ENCODE peak calls at places on chromosomes 2 and 18, in seven cellular contexts. G is NCI-H1417; K is stomach; A is H7; Z is cerebellar cortex; F is CD8-positive, alpha-beta T cell; O is islet precursor cell. L is an unnamed sample.

GRCh38 chr18:58831610-58832009 is 33.1 kb upstream of the ZNF532 start:
- DNase-seq in A (no peak), Z (no peak), F (no peak), K (no peak), G (no peak), O (no peak), L (peak; percentile 37)

GRCh38 chr2:157426477-157426994 is 17.4 kb downstream of the CYTIP start:
- DNase-seq in Z (no peak), A (no peak), G (no peak), K (no peak), O (no peak), F (no peak), L (no peak)

GRCh38 chr2:237863659-237864029 is 4.2 kb downstream of the RAMP1 start:
- DNase-seq in K (no peak), O (no peak), G (no peak), A (peak; percentile 50), Z (no peak), F (no peak), L (no peak)

GRCh38 chr2:70949086-70949485 is 13.4 kb downstream of the ATP6V1B1 start:
- DNase-seq in K (no peak), Z (no peak), F (no peak), G (no peak), A (peak; percentile 9), O (no peak), L (no peak)

GRCh38 chr2:21836261-21836660 is 712.5 kb downstream of the TDRD15 start:
- DNase-seq in F (no peak), K (no peak), G (no peak), Z (no peak), A (no peak), O (no peak), L (no peak)

GRCh38 chr2:148020036-148020357 is 540 bp downstream of the ORC4 start:
- DNase-seq in K (no peak), G (no peak), O (no peak), A (no peak), Z (no peak), F (no peak), L (peak; percentile 39)

GRCh38 chr2:71787476-71788185 is 334.3 kb downstream of the DYSF start:
- DNase-seq in O (peak; percentile 90), A (no peak), F (no peak), G (no peak), K (no peak), Z (no peak), L (no peak)

GRCh38 chr2:205998601-205999000 is 87.4 kb downstream of the INO80D start:
- DNase-seq in A (no peak), Z (no peak), K (no peak), F (no peak), G (no peak), O (no peak), L (no peak)

GRCh38 chr2:45852450-45853150 is 201.1 kb downstream of the PRKCE start:
- DNase-seq in A (no peak), O (no peak), F (no peak), G (no peak), Z (no peak), K (no peak), L (no peak)

GRCh38 chr2:120444691-120445240 is 98.8 kb downstream of the INHBB start:
- DNase-seq in K (no peak), A (no peak), F (no peak), G (no peak), O (no peak), Z (no peak), L (no peak)

GRCh38 chr2:151302879-151303278 is 13.4 kb upstream of the NMI start:
- DNase-seq in A (no peak), Z (no peak), K (no peak), F (no peak), G (no peak), O (no peak), L (peak; percentile 58)

GRCh38 chr2:237692601-237693079 is 65.3 kb downstream of the LRRFIP1 start:
- DNase-seq in K (no peak), F (no peak), O (peak; percentile 81), G (peak; percentile 76), Z (no peak), A (peak; percentile 75), L (no peak)

GRCh38 chr2:133769036-133769435 is 200.8 kb upstream of the NCKAP5 start:
- DNase-seq in F (no peak), O (no peak), A (no peak), Z (peak; percentile 53), G (no peak), K (no peak), L (no peak)

GRCh38 chr2:158214431-158214830 is 112.8 kb downstream of the UPP2 start:
- DNase-seq in F (no peak), G (peak; percentile 0), O (no peak), K (no peak), A (no peak), Z (no peak), L (peak; percentile 91)

GRCh38 chr18:72233106-72233505 is 311.0 kb downstream of the CBLN2 start:
- DNase-seq in K (no peak), Z (no peak), G (peak; percentile 40), F (no peak), A (peak; percentile 14), O (no peak), L (no peak)

GRCh38 chr18:13725566-13726227 is 661 bp downstream of the FAM210A start:
- DNase-seq in Z (peak; percentile 15), K (no peak), G (peak; percentile 60), A (peak; percentile 6), F (no peak), O (no peak), L (peak; percentile 4)

GRCh38 chr2:159051656-159052055 is 83.2 kb downstream of the TANC1 start:
- DNase-seq in F (no peak), G (no peak), O (no peak), K (no peak), Z (no peak), A (no peak), L (peak; percentile 78)

GRCh38 chr2:134120160-134120717 is 133.6 kb upstream of the MGAT5 start:
- DNase-seq in A (no peak), Z (no peak), F (no peak), K (no peak), O (peak; percentile 63), G (peak; percentile 10), L (no peak)

GRCh38 chr2:114499101-114499500 is 56.7 kb downstream of the DPP10 start:
- DNase-seq in A (no peak), K (no peak), F (no peak), G (no peak), O (no peak), Z (no peak), L (no peak)

GRCh38 chr2:187008111-187008510 is 159.1 kb upstream of the ZSWIM2 start:
- DNase-seq in Z (no peak), K (no peak), O (no peak), G (no peak), F (no peak), A (no peak), L (peak; percentile 85)

GRCh38 chr2:178419123-178419522 is 31.9 kb downstream of the PRKRA start:
- DNase-seq in A (no peak), F (no peak), Z (peak; percentile 20), G (peak; percentile 26), O (no peak), K (no peak), L (peak; percentile 40)

GRCh38 chr2:75587954-75588587 is 27.3 kb upstream of the EVA1A start:
- DNase-seq in A (no peak), Z (no peak), O (no peak), G (peak; percentile 69), K (no peak), F (no peak), L (peak; percentile 92)

GRCh38 chr2:182636694-182637093 is 79.4 kb upstream of the DNAJC10 start:
- DNase-seq in K (no peak), G (no peak), A (no peak), O (peak; percentile 83), F (no peak), Z (no peak), L (no peak)

GRCh38 chr2:195404650-195405049 is 252.4 kb upstream of the SLC39A10 start:
- DNase-seq in K (no peak), F (no peak), G (no peak), O (no peak), A (no peak), Z (no peak), L (no peak)

GRCh38 chr2:71576541-71576940 is 123.2 kb downstream of the DYSF start:
- DNase-seq in G (no peak), Z (no peak), K (no peak), F (no peak), A (no peak), O (no peak), L (no peak)

GRCh38 chr2:169716229-169716886 is 17.3 kb upstream of the KLHL23 start:
- DNase-seq in A (no peak), G (peak; percentile 67), F (no peak), K (peak; percentile 30), Z (no peak), O (no peak), L (peak; percentile 70)

GRCh38 chr2:152456262-152456661 is 121.3 kb downstream of the FMNL2 start:
- DNase-seq in Z (no peak), A (no peak), O (peak; percentile 87), K (no peak), G (no peak), F (no peak), L (peak; percentile 54)

GRCh38 chr2:218289639-218290315 is 2.5 kb downstream of the TMBIM1 start:
- DNase-seq in G (no peak), Z (peak; percentile 22), K (no peak), O (no peak), A (no peak), F (no peak), L (peak; percentile 41)

GRCh38 chr18:12093520-12094257 is at the start of gene ANKRD62:
- DNase-seq in A (peak; percentile 66), F (no peak), Z (no peak), O (no peak), G (no peak), K (no peak), L (no peak)

GRCh38 chr2:25960920-25961319 is 21.4 kb downstream of the KIF3C start:
- DNase-seq in Z (no peak), G (no peak), A (no peak), K (no peak), O (no peak), F (no peak), L (peak; percentile 53)

GRCh38 chr2:109428841-109429710 is 184.7 kb downstream of the SEPTIN10 start:
- DNase-seq in A (no peak), O (no peak), Z (no peak), K (no peak), G (no peak), F (no peak), L (no peak)

GRCh38 chr2:175001546-175001945 is 3.6 kb downstream of the CHN1 start:
- DNase-seq in A (no peak), Z (no peak), K (no peak), O (no peak), G (no peak), F (no peak), L (no peak)

GRCh38 chr2:28356095-28356911 is 36.4 kb upstream of the FOSL2 start:
- DNase-seq in Z (peak; percentile 31), O (peak; percentile 85), K (peak; percentile 94), A (peak; percentile 70), G (peak; percentile 8), F (no peak), L (peak; percentile 87)

GRCh38 chr18:24602156-24602555 is 141.7 kb downstream of the HRH4 start:
- DNase-seq in G (peak; percentile 32), Z (peak; percentile 72), K (no peak), A (no peak), F (no peak), O (no peak), L (no peak)

GRCh38 chr2:230602562-230603230 is 109.9 kb upstream of the CAB39 start:
- DNase-seq in A (no peak), G (no peak), Z (no peak), K (no peak), F (peak; percentile 13), O (no peak), L (no peak)

GRCh38 chr18:71237636-71238035 is 948.8 kb downstream of the SOCS6 start:
- DNase-seq in O (no peak), K (no peak), G (no peak), F (no peak), A (no peak), Z (no peak), L (no peak)

GRCh38 chr2:29233428-29233827 is 118.2 kb downstream of the CLIP4 start:
- DNase-seq in G (peak; percentile 44), Z (no peak), A (no peak), K (no peak), F (no peak), O (peak; percentile 68), L (no peak)

GRCh38 chr2:142877265-142877756 is at the start of gene KYNU:
- DNase-seq in Z (no peak), G (no peak), A (no peak), K (no peak), F (no peak), O (no peak), L (peak; percentile 36)

L was measured in LHCN-M2.